ENCODE peak calls at places on chromosomes 5 and 9, in five cellular contexts. D is PC-3, W is fibroblast of pulmonary artery, S is spleen, A is GM06990. P is an unnamed sample.

GRCh38 chr9:15144567-15145174 is 162.3 kb downstream of the TTC39B start:
- DNase-seq in S (no peak), A (no peak), W (no peak), D (peak), P (peak)

GRCh38 chr5:82313016-82313415 is 34.9 kb upstream of the RPS23 start:
- DNase-seq in D (no peak), A (no peak), S (no peak), W (peak), P (no peak)

GRCh38 chr5:125394661-125395280 is 648.3 kb upstream of the ZNF608 start:
- DNase-seq in A (no peak), D (peak), S (no peak), W (peak), P (no peak)

GRCh38 chr9:89077519-89077918 is 86.3 kb downstream of the S1PR3 start:
- DNase-seq in S (no peak), A (no peak), W (no peak), D (no peak), P (no peak)

GRCh38 chr5:132026516-132027008 is 15.1 kb upstream of the ACSL6 start:
- DNase-seq in D (no peak), A (no peak), S (peak), W (no peak), P (no peak)

GRCh38 chr5:76473676-76474075 is 70.6 kb downstream of the IQGAP2 start:
- DNase-seq in W (no peak), A (no peak), S (no peak), D (no peak), P (no peak)

GRCh38 chr9:131837316-131837715 is 97.4 kb upstream of the RAPGEF1 start:
- DNase-seq in D (peak), S (no peak), A (no peak), W (no peak), P (no peak)

GRCh38 chr5:143887302-143887638 is 75.3 kb downstream of the HMHB1 start:
- DNase-seq in S (no peak), A (no peak), D (peak), W (peak), P (peak)

GRCh38 chr9:12773562-12773961 is 1.3 kb upstream of the LURAP1L start:
- DNase-seq in A (no peak), S (no peak), D (no peak), W (no peak), P (peak)

GRCh38 chr5:169895876-169896275 is 84.4 kb downstream of the INSYN2B start:
- DNase-seq in D (no peak), A (no peak), W (peak), S (no peak), P (no peak)

GRCh38 chr5:108148715-108149139 is 233.2 kb downstream of the FBXL17 start:
- DNase-seq in S (no peak), D (peak), W (peak), A (no peak), P (peak)

GRCh38 chr9:117555964-117556629 is 141.2 kb upstream of the ASTN2 start:
- DNase-seq in D (peak), A (peak), S (no peak), W (peak), P (peak)

GRCh38 chr9:127323393-127323792 is 58.8 kb downstream of the GARNL3 start:
- DNase-seq in S (no peak), W (no peak), A (no peak), D (no peak), P (no peak)

GRCh38 chr5:16740046-16740445 is 123.2 kb upstream of the RETREG1 start:
- DNase-seq in D (no peak), A (no peak), W (no peak), S (no peak), P (no peak)

GRCh38 chr5:158180407-158180806 is 321.5 kb upstream of the CLINT1 start:
- DNase-seq in S (no peak), A (no peak), W (no peak), D (no peak), P (no peak)

GRCh38 chr5:158175664-158176507 is 316.9 kb upstream of the CLINT1 start:
- DNase-seq in S (no peak), D (peak), A (no peak), W (no peak), P (no peak)

GRCh38 chr5:158174918-158175663 is 316.1 kb upstream of the CLINT1 start:
- DNase-seq in W (peak), S (peak), A (no peak), D (peak), P (peak)

GRCh38 chr5:158178535-158178934 is 319.6 kb upstream of the CLINT1 start:
- DNase-seq in D (no peak), W (no peak), A (no peak), S (no peak), P (no peak)
- H3K4me3 ChIP-seq in D (no peak), W (no peak), A (no peak), S (no peak), P (no peak)

GRCh38 chr5:96742519-96742918 is 65.2 kb downstream of the ERAP1 start:
- DNase-seq in A (no peak), D (no peak), W (no peak), S (no peak), P (no peak)
- H3K4me3 ChIP-seq in A (no peak), D (no peak), W (no peak), S (no peak), P (no peak)

GRCh38 chr9:96654450-96655197 is 493 bp downstream of the PRXL2C start:
- DNase-seq in S (peak), D (peak), A (peak), W (peak), P (peak)
- H3K4me3 ChIP-seq in S (peak), D (peak), A (peak), W (peak), P (peak)

GRCh38 chr9:78707481-78707977 is 410.6 kb downstream of the PSAT1 start:
- DNase-seq in D (peak), S (no peak), A (peak), W (peak), P (peak)
- H3K4me3 ChIP-seq in D (peak), S (no peak), A (no peak), W (no peak), P (no peak)

DNA sequence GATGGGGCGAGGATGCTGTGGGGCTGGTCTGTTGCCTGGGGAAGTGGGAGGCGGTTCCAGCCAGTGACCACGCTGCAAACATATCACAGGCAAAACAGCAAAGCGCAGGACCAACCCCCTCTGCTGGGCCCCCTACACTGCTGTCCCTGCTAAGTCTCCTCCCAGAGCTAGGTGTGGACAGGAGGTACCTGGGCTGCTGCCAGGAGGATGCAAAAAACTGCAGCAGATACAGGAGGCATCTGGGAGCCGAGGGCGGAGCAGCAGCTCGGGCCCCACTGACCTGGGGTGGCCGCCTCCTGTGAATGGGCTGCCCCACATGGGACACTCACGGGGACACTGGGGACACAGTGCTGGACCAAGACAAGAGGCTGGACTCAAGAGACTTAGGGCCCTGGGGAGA is 48.0 kb upstream of the PHYKPL start:
- DNase-seq in S (peak), A (no peak), W (no peak), D (no peak), P (no peak)
- H3K4me3 ChIP-seq in S (no peak), A (no peak), W (no peak), D (no peak), P (no peak)

GRCh38 chr5:1503301-1504243 is 20.2 kb downstream of the LPCAT1 start:
- DNase-seq in W (peak), S (peak), A (peak), D (no peak), P (peak)
- H3K4me3 ChIP-seq in W (no peak), S (peak), A (peak), D (no peak), P (no peak)

GRCh38 chr9:110068212-110068611 is 139.7 kb downstream of the C9orf152 start:
- DNase-seq in A (no peak), W (no peak), S (no peak), D (no peak), P (no peak)

GRCh38 chr9:110064721-110065252 is 143.2 kb downstream of the C9orf152 start:
- DNase-seq in A (no peak), S (no peak), D (no peak), W (no peak), P (no peak)

GRCh38 chr9:110069326-110070248 is 138.4 kb downstream of the C9orf152 start:
- DNase-seq in W (peak), A (no peak), D (peak), S (no peak), P (peak)

GRCh38 chr9:110066929-110067716 is 140.8 kb downstream of the C9orf152 start:
- DNase-seq in W (peak), A (no peak), S (no peak), D (no peak), P (no peak)

GRCh38 chr9:110065527-110065926 is 142.4 kb downstream of the C9orf152 start:
- DNase-seq in D (no peak), A (no peak), W (peak), S (no peak), P (peak)
- H3K4me3 ChIP-seq in D (no peak), A (no peak), W (no peak), S (no peak), P (no peak)

GRCh38 chr5:130337179-130337888 is 433.1 kb downstream of the CHSY3 start:
- DNase-seq in S (no peak), A (no peak), W (peak), D (peak), P (peak)
- H3K4me3 ChIP-seq in S (no peak), A (no peak), W (peak), D (no peak), P (no peak)

GRCh38 chr5:130712324-130712723 is 452.7 kb downstream of the HINT1 start:
- DNase-seq in A (no peak), W (no peak), D (peak), S (no peak), P (no peak)

GRCh38 chr5:130714200-130714599 is 450.9 kb downstream of the HINT1 start:
- DNase-seq in A (no peak), W (no peak), S (no peak), D (no peak), P (no peak)

GRCh38 chr5:130708744-130709143 is 456.3 kb downstream of the HINT1 start:
- DNase-seq in W (peak), S (no peak), D (no peak), A (no peak), P (no peak)

GRCh38 chr5:130706696-130707095 is 458.4 kb downstream of the HINT1 start:
- DNase-seq in S (no peak), W (peak), A (no peak), D (no peak), P (no peak)

GRCh38 chr5:130710596-130710995 is 454.5 kb downstream of the HINT1 start:
- DNase-seq in S (no peak), W (peak), D (peak), A (no peak), P (peak)
- H3K4me3 ChIP-seq in S (no peak), W (no peak), D (no peak), A (no peak), P (no peak)

GRCh38 chr5:139881145-139881733 is 85.6 kb downstream of the PSD2 start:
- DNase-seq in S (peak), W (no peak), A (no peak), D (no peak), P (peak)
- H3K4me3 ChIP-seq in S (no peak), W (no peak), A (no peak), D (no peak), P (no peak)